ENCODE peak calls at places on chromosomes 1 and 21, in six cellular contexts. K is PC-3, H is GM23248, G is SK-N-SH, F is MM.1S, Y is HCT116. Z is an unnamed sample.

GRCh38 chr21:21163904-21164303 is 165.7 kb downstream of the NCAM2 start:
- DNase-seq in K (peak), H (peak), G (peak), F (peak), Y (peak), Z (peak)

GRCh38 chr1:62601412-62601971 is 4.2 kb downstream of the ANGPTL3 start:
- DNase-seq in K (no peak), H (no peak), G (no peak), F (no peak), Y (no peak), Z (no peak)

GRCh38 chr1:230772457-230773395 is 25.5 kb downstream of the CAPN9 start:
- DNase-seq in K (peak), H (peak), G (peak), F (peak), Y (no peak), Z (peak)

GRCh38 chr1:112026018-112026417 is 36.5 kb upstream of the KCND3 start:
- DNase-seq in K (peak), H (peak), G (no peak), F (no peak), Y (no peak), Z (no peak)

GRCh38 chr1:90174246-90174645 is 179.3 kb downstream of the ZNF326 start:
- DNase-seq in K (no peak), H (no peak), G (no peak), F (no peak), Y (no peak), Z (no peak)

GRCh38 chr1:96837817-96838216 is 116.2 kb downstream of the PTBP2 start:
- DNase-seq in K (no peak), H (no peak), G (no peak), F (no peak), Y (no peak), Z (no peak)

GRCh38 chr1:8326265-8326664 is 8.4 kb downstream of the SLC45A1 start:
- DNase-seq in K (no peak), H (no peak), G (no peak), F (no peak), Y (no peak), Z (no peak)

GRCh38 chr1:1597275-1597930 is 2.5 kb downstream of the FNDC10 start:
- DNase-seq in K (peak), H (peak), G (peak), F (no peak), Y (no peak), Z (peak)

GRCh38 chr1:1899266-1899966 is 8.5 kb upstream of the GNB1 start:
- DNase-seq in K (peak), H (no peak), G (no peak), F (no peak), Y (no peak), Z (peak)

GRCh38 chr1:236287757-236288619 is 6.2 kb upstream of the ERO1B start:
- DNase-seq in K (peak), H (no peak), G (peak), F (no peak), Y (no peak), Z (peak)

GRCh38 chr1:78839704-78840277 is 166.7 kb downstream of the ADGRL4 start:
- DNase-seq in K (peak), H (peak), G (peak), F (peak), Y (peak), Z (peak)

GRCh38 chr1:78840447-78841251 is 165.9 kb downstream of the ADGRL4 start:
- DNase-seq in K (peak), H (peak), G (no peak), F (no peak), Y (no peak), Z (peak)

DNA sequence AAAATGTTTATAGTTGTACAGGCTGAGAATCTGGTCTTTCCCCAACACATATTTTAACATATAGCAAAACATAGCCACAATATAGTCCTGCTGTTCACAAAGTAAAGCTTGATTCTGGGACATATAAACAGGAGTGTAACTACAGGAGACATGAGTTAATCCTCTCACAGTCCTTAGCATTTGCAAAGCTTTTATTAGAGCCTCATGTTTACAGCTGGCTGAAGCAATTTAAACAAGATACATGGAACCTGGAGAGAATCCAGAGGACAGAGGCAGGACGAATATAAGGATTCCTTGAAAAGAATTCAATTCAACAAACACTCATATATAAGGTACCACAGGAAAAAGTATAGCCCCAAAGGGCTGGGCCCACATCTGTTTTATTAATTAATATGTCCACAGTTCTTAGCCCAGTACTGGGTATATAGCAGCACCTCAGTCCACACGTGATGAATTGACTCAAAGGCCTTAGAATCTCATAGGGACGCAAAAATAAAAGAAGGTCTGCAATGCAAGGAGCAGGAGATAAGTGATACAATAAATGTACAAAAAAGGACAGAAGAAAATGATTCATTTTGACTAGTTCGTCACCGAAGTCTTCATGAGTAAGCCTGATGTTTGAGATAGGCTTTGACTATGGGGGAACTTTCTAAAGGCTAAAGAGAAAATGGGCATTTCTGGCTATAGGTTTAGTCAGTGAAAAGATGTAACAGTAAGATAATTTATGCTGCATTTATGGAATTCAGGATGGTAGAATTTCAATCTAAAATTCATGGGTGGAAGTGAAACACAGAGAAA is 163.2 kb downstream of the ADGRL4 start:
- DNase-seq in K (peak), H (peak), G (no peak), F (no peak), Y (no peak), Z (no peak)
- TF ChIP-seq EZH2phosphoT487 in K (no peak), H (no peak), G (no peak), F (no peak), Y (no peak), Z (no peak)

DNA sequence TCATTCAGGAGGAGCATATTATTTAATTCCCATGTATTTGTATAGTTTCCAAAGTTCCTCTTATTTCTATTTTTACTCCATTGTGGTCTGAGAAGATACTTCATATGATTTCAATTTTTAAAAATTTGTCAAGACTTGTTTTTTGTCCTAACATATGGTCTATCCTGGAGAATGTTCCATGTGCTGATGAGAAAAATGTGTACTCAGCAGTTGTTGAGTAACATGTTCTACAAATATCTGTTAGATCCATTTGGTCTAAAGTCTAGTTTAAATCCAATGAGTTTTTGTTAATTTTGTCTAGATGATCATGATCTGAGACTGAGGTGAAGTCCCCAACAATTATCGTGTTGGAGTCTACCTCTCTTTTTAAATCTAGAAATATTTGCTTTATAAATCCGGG is 14.5 kb downstream of the PSMG1 start:
- DNase-seq in K (no peak), H (no peak), G (no peak), F (no peak), Y (no peak), Z (no peak)
- H3K9ac ChIP-seq in K (no peak), H (no peak), G (no peak), F (no peak), Y (no peak), Z (no peak)

GRCh38 chr1:119139857-119140176 is 636 bp downstream of the WARS2 start:
- DNase-seq in K (no peak), H (no peak), G (no peak), F (no peak), Y (no peak), Z (no peak)
- TF ChIP-seq EZH2phosphoT487 in K (no peak), H (no peak), G (no peak), F (no peak), Y (no peak), Z (no peak)

DNA sequence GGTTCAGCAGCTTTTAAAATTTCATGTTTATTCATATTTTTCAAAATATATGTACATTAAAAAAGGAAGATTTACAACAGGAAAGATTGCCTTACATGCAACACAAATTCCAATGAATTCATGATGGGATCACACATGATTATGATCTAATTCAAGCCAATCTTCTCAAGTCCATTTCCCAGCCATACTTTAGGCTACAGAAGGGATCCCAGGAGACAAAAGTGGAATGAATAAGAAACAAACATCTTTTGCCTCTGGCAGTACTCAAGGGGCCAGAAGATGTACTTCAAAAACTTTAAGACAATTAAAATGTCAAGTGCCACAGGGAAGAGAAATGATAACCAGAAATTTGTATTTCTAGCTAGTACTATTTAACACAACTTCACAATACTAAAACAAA is 10.2 kb upstream of the SH2D5 start:
- DNase-seq in K (no peak), H (peak), G (no peak), F (no peak), Y (no peak), Z (no peak)
- H3K9ac ChIP-seq in K (no peak), H (no peak), G (no peak), F (no peak), Y (no peak), Z (no peak)

GRCh38 chr1:244276646-244277045 is 175.1 kb downstream of the ADSS2 start:
- DNase-seq in K (no peak), H (no peak), G (no peak), F (no peak), Y (no peak), Z (no peak)
- TF ChIP-seq EZH2phosphoT487 in K (no peak), H (no peak), G (no peak), F (no peak), Y (no peak), Z (no peak)

GRCh38 chr21:44908496-44908895 is 12.2 kb downstream of the ITGB2 start:
- DNase-seq in K (no peak), H (no peak), G (no peak), F (no peak), Y (no peak), Z (no peak)

GRCh38 chr21:44907966-44908364 is 12.7 kb downstream of the ITGB2 start:
- DNase-seq in K (no peak), H (peak), G (no peak), F (no peak), Y (no peak), Z (no peak)

GRCh38 chr21:44909719-44910118 is 11.0 kb downstream of the ITGB2 start:
- DNase-seq in K (no peak), H (no peak), G (no peak), F (no peak), Y (no peak), Z (no peak)

GRCh38 chr21:44907225-44907965 is 13.3 kb downstream of the ITGB2 start:
- DNase-seq in K (no peak), H (no peak), G (no peak), F (no peak), Y (no peak), Z (no peak)

GRCh38 chr21:44908908-44909307 is 11.8 kb downstream of the ITGB2 start:
- DNase-seq in K (no peak), H (no peak), G (no peak), F (no peak), Y (no peak), Z (no peak)
- H3K9ac ChIP-seq in K (no peak), H (no peak), G (no peak), F (no peak), Y (no peak), Z (no peak)

GRCh38 chr1:184191181-184191601 is 139.7 kb downstream of the TSEN15 start:
- DNase-seq in K (no peak), H (peak), G (no peak), F (no peak), Y (no peak), Z (peak)
- TF ChIP-seq EZH2phosphoT487 in K (no peak), H (no peak), G (no peak), F (no peak), Y (no peak), Z (no peak)

GRCh38 chr21:29084372-29084771 is 10.9 kb upstream of the CCT8 start:
- DNase-seq in K (no peak), H (no peak), G (no peak), F (no peak), Y (no peak), Z (no peak)
- H3K9ac ChIP-seq in K (no peak), H (no peak), G (no peak), F (no peak), Y (no peak), Z (no peak)

Z was measured in neural progenitor cell.